ENCODE peak calls at places on chromosomes 3 and 15, in ten cellular contexts. One of them, this sample, is unnamed.
A peak's percentile ranks its signal among the peaks of the same experiment; 100 is the strongest.

GRCh38 chr15:89587955-89588354 is 12.7 kb downstream of the TICRR start:
- DNase-seq in ELR: peak; percentile 85
- DNase-seq in activated naive CD4-positive, alpha-beta T cell: no peak
- DNase-seq in SJSA1: no peak
- DNase-seq in NCI-H748 treated with DMSO at 0.1 percent for 48 hours: no peak
- DNase-seq in NCI-H2171: no peak
- DNase-seq in Panc1: no peak
- DNase-seq in HCEC 1CT: peak; percentile 64
- DNase-seq in uterus: no peak
- DNase-seq in AG09309: peak; percentile 10
- DNase-seq in this sample: no peak

GRCh38 chr3:192727032-192727847 is at the start of gene FGF12:
- DNase-seq in ELR: no peak
- DNase-seq in activated naive CD4-positive, alpha-beta T cell: no peak
- DNase-seq in SJSA1: peak; percentile 1
- DNase-seq in NCI-H748 treated with DMSO at 0.1 percent for 48 hours: peak; percentile 52
- DNase-seq in NCI-H2171: peak; percentile 83
- DNase-seq in Panc1: no peak
- DNase-seq in HCEC 1CT: no peak
- DNase-seq in uterus: peak; percentile 38
- DNase-seq in AG09309: no peak
- DNase-seq in this sample: peak; percentile 71

GRCh38 chr3:15055019-15055557 is 10.0 kb downstream of the MRPS25 start:
- DNase-seq in ELR: peak; percentile 40
- DNase-seq in activated naive CD4-positive, alpha-beta T cell: no peak
- DNase-seq in SJSA1: no peak
- DNase-seq in NCI-H748 treated with DMSO at 0.1 percent for 48 hours: no peak
- DNase-seq in NCI-H2171: no peak
- DNase-seq in Panc1: no peak
- DNase-seq in HCEC 1CT: peak; percentile 52
- DNase-seq in uterus: no peak
- DNase-seq in AG09309: no peak
- DNase-seq in this sample: no peak

GRCh38 chr3:127789051-127789450 is 33.3 kb downstream of the MGLL start:
- DNase-seq in ELR: peak; percentile 33
- DNase-seq in activated naive CD4-positive, alpha-beta T cell: no peak
- DNase-seq in SJSA1: no peak
- DNase-seq in NCI-H748 treated with DMSO at 0.1 percent for 48 hours: no peak
- DNase-seq in NCI-H2171: no peak
- DNase-seq in Panc1: no peak
- DNase-seq in HCEC 1CT: no peak
- DNase-seq in uterus: no peak
- DNase-seq in AG09309: no peak
- DNase-seq in this sample: no peak

GRCh38 chr3:149378420-149379388 is 1.3 kb upstream of the TM4SF1 start:
- DNase-seq in ELR: no peak
- DNase-seq in activated naive CD4-positive, alpha-beta T cell: no peak
- DNase-seq in SJSA1: no peak
- DNase-seq in NCI-H748 treated with DMSO at 0.1 percent for 48 hours: no peak
- DNase-seq in NCI-H2171: no peak
- DNase-seq in Panc1: no peak
- DNase-seq in HCEC 1CT: no peak
- DNase-seq in uterus: no peak
- DNase-seq in AG09309: no peak
- DNase-seq in this sample: no peak

GRCh38 chr15:38226867-38227266 is 25.8 kb upstream of the SPRED1 start:
- DNase-seq in ELR: peak; percentile 90
- DNase-seq in activated naive CD4-positive, alpha-beta T cell: no peak
- DNase-seq in SJSA1: peak; percentile 46
- DNase-seq in NCI-H748 treated with DMSO at 0.1 percent for 48 hours: no peak
- DNase-seq in NCI-H2171: no peak
- DNase-seq in Panc1: peak; percentile 68
- DNase-seq in HCEC 1CT: peak; percentile 80
- DNase-seq in uterus: no peak
- DNase-seq in AG09309: peak; percentile 33
- DNase-seq in this sample: no peak

GRCh38 chr3:72128906-72129305 is 344.0 kb upstream of the PROK2 start:
- DNase-seq in ELR: no peak
- DNase-seq in activated naive CD4-positive, alpha-beta T cell: no peak
- DNase-seq in SJSA1: no peak
- DNase-seq in NCI-H748 treated with DMSO at 0.1 percent for 48 hours: no peak
- DNase-seq in NCI-H2171: no peak
- DNase-seq in Panc1: no peak
- DNase-seq in HCEC 1CT: no peak
- DNase-seq in uterus: no peak
- DNase-seq in AG09309: no peak
- DNase-seq in this sample: no peak

GRCh38 chr15:71083349-71083748 is 31.9 kb upstream of the THSD4 start:
- DNase-seq in ELR: no peak
- DNase-seq in activated naive CD4-positive, alpha-beta T cell: no peak
- DNase-seq in SJSA1: peak; percentile 10
- DNase-seq in NCI-H748 treated with DMSO at 0.1 percent for 48 hours: no peak
- DNase-seq in NCI-H2171: no peak
- DNase-seq in Panc1: no peak
- DNase-seq in HCEC 1CT: no peak
- DNase-seq in uterus: peak; percentile 57
- DNase-seq in AG09309: peak; percentile 91
- DNase-seq in this sample: no peak

GRCh38 chr3:177525987-177526712 is 328.9 kb upstream of the TBL1XR1 start:
- DNase-seq in ELR: peak; percentile 3
- DNase-seq in activated naive CD4-positive, alpha-beta T cell: no peak
- DNase-seq in SJSA1: peak; percentile 77
- DNase-seq in NCI-H748 treated with DMSO at 0.1 percent for 48 hours: no peak
- DNase-seq in NCI-H2171: no peak
- DNase-seq in Panc1: no peak
- DNase-seq in HCEC 1CT: no peak
- DNase-seq in uterus: no peak
- DNase-seq in AG09309: peak; percentile 90
- DNase-seq in this sample: peak; percentile 78

GRCh38 chr15:43515731-43516130 is 1.7 kb upstream of the MAP1A start:
- DNase-seq in ELR: no peak
- DNase-seq in activated naive CD4-positive, alpha-beta T cell: no peak
- DNase-seq in SJSA1: no peak
- DNase-seq in NCI-H748 treated with DMSO at 0.1 percent for 48 hours: no peak
- DNase-seq in NCI-H2171: no peak
- DNase-seq in Panc1: no peak
- DNase-seq in HCEC 1CT: no peak
- DNase-seq in uterus: no peak
- DNase-seq in AG09309: no peak
- DNase-seq in this sample: no peak

GRCh38 chr3:129398803-129399144 is 29.7 kb downstream of the EFCAB12 start:
- DNase-seq in ELR: peak; percentile 58
- DNase-seq in activated naive CD4-positive, alpha-beta T cell: no peak
- DNase-seq in SJSA1: no peak
- DNase-seq in NCI-H748 treated with DMSO at 0.1 percent for 48 hours: no peak
- DNase-seq in NCI-H2171: no peak
- DNase-seq in Panc1: no peak
- DNase-seq in HCEC 1CT: peak; percentile 11
- DNase-seq in uterus: no peak
- DNase-seq in AG09309: no peak
- DNase-seq in this sample: no peak

GRCh38 chr3:126039870-126040269 is 44.1 kb downstream of the SLC41A3 start:
- DNase-seq in ELR: no peak
- DNase-seq in activated naive CD4-positive, alpha-beta T cell: no peak
- DNase-seq in SJSA1: no peak
- DNase-seq in NCI-H748 treated with DMSO at 0.1 percent for 48 hours: no peak
- DNase-seq in NCI-H2171: no peak
- DNase-seq in Panc1: no peak
- DNase-seq in HCEC 1CT: no peak
- DNase-seq in uterus: no peak
- DNase-seq in AG09309: no peak
- DNase-seq in this sample: no peak

GRCh38 chr3:34207826-34208225 is 409.4 kb downstream of the PDCD6IP start:
- DNase-seq in ELR: no peak
- DNase-seq in activated naive CD4-positive, alpha-beta T cell: no peak
- DNase-seq in SJSA1: no peak
- DNase-seq in NCI-H748 treated with DMSO at 0.1 percent for 48 hours: no peak
- DNase-seq in NCI-H2171: no peak
- DNase-seq in Panc1: no peak
- DNase-seq in HCEC 1CT: no peak
- DNase-seq in uterus: no peak
- DNase-seq in AG09309: no peak
- DNase-seq in this sample: no peak

GRCh38 chr15:90364251-90364650 is 12.2 kb downstream of the ZNF774 start:
- DNase-seq in ELR: peak; percentile 86
- DNase-seq in activated naive CD4-positive, alpha-beta T cell: no peak
- DNase-seq in SJSA1: peak; percentile 68
- DNase-seq in NCI-H748 treated with DMSO at 0.1 percent for 48 hours: no peak
- DNase-seq in NCI-H2171: no peak
- DNase-seq in Panc1: no peak
- DNase-seq in HCEC 1CT: peak; percentile 84
- DNase-seq in uterus: no peak
- DNase-seq in AG09309: no peak
- DNase-seq in this sample: no peak

GRCh38 chr3:79845546-79845945 is 77.7 kb upstream of the ROBO1 start:
- DNase-seq in ELR: peak; percentile 31
- DNase-seq in activated naive CD4-positive, alpha-beta T cell: no peak
- DNase-seq in SJSA1: no peak
- DNase-seq in NCI-H748 treated with DMSO at 0.1 percent for 48 hours: no peak
- DNase-seq in NCI-H2171: no peak
- DNase-seq in Panc1: no peak
- DNase-seq in HCEC 1CT: no peak
- DNase-seq in uterus: no peak
- DNase-seq in AG09309: no peak
- DNase-seq in this sample: no peak

GRCh38 chr3:197833930-197834715 is 43.1 kb downstream of the LRCH3 start:
- DNase-seq in ELR: no peak
- DNase-seq in activated naive CD4-positive, alpha-beta T cell: no peak
- DNase-seq in SJSA1: no peak
- DNase-seq in NCI-H748 treated with DMSO at 0.1 percent for 48 hours: no peak
- DNase-seq in NCI-H2171: no peak
- DNase-seq in Panc1: no peak
- DNase-seq in HCEC 1CT: no peak
- DNase-seq in uterus: no peak
- DNase-seq in AG09309: no peak
- DNase-seq in this sample: no peak

GRCh38 chr3:13710251-13710650 is 161.3 kb downstream of the FBLN2 start:
- DNase-seq in ELR: no peak
- DNase-seq in activated naive CD4-positive, alpha-beta T cell: no peak
- DNase-seq in SJSA1: no peak
- DNase-seq in NCI-H748 treated with DMSO at 0.1 percent for 48 hours: no peak
- DNase-seq in NCI-H2171: no peak
- DNase-seq in Panc1: no peak
- DNase-seq in HCEC 1CT: no peak
- DNase-seq in uterus: peak; percentile 1
- DNase-seq in AG09309: no peak
- DNase-seq in this sample: no peak

This sample was measured in breast epithelium.